ENCODE peak calls at places on chromosomes 2 and 18, in seven cellular contexts. O is right lobe of liver, R is dorsolateral prefrontal cortex, L is brain microvascular endothelial cell, I is HFFc6, E is ascending aorta, N is AG04449. U is an unnamed sample.

GRCh38 chr2:56191617-56192016 is 7.8 kb downstream of the CCDC85A start:
- DNase-seq in L (no peak), E (no peak), N (no peak), O (no peak), R (peak; percentile 53), I (peak; percentile 64), U (no peak)

GRCh38 chr2:25740810-25741381 is 67.5 kb upstream of the DTNB start:
- DNase-seq in N (peak; percentile 9), I (no peak), R (peak; percentile 51), O (no peak), E (no peak), L (peak; percentile 20), U (no peak)

GRCh38 chr2:207163815-207164747 is 1.7 kb downstream of the KLF7 start:
- DNase-seq in E (peak; percentile 45), R (peak; percentile 58), L (no peak), O (peak; percentile 68), N (no peak), I (peak; percentile 45), U (no peak)

GRCh38 chr2:102209474-102209873 is 22.7 kb downstream of the IL1RL2 start:
- DNase-seq in O (no peak), I (no peak), L (no peak), N (no peak), E (no peak), R (no peak), U (no peak)

GRCh38 chr2:193891021-193891420 is 1696.3 kb upstream of the TMEFF2 start:
- DNase-seq in L (no peak), I (no peak), N (no peak), E (no peak), O (no peak), R (no peak), U (no peak)

GRCh38 chr2:201407265-201407664 is 44.0 kb downstream of the TRAK2 start:
- DNase-seq in N (no peak), E (no peak), I (no peak), R (no peak), L (no peak), O (no peak), U (no peak)

GRCh38 chr2:159035790-159036411 is 67.5 kb downstream of the TANC1 start:
- DNase-seq in N (no peak), O (no peak), E (no peak), I (peak; percentile 47), R (peak; percentile 37), L (peak; percentile 41), U (no peak)

GRCh38 chr18:45519881-45520280 is 95.4 kb upstream of the SLC14A2 start:
- DNase-seq in R (no peak), I (no peak), L (peak; percentile 27), N (no peak), E (no peak), O (no peak), U (no peak)

GRCh38 chr2:240646900-240647502 is 21.7 kb downstream of the GPR35 start:
- DNase-seq in R (no peak), E (no peak), N (no peak), O (no peak), L (no peak), I (no peak), U (no peak)

GRCh38 chr18:9827856-9828793 is 57.6 kb upstream of the TXNDC2 start:
- DNase-seq in L (peak; percentile 99), N (peak; percentile 99), R (no peak), O (no peak), I (peak; percentile 98), E (no peak), U (peak; percentile 95)

GRCh38 chr2:211802611-211803010 is 736.0 kb downstream of the ERBB4 start:
- DNase-seq in N (no peak), L (no peak), O (no peak), E (no peak), R (peak; percentile 12), I (no peak), U (no peak)

GRCh38 chr2:40332096-40332826 is 119.6 kb downstream of the SLC8A1 start:
- DNase-seq in I (peak; percentile 14), E (no peak), L (peak; percentile 80), R (no peak), O (no peak), N (no peak), U (peak; percentile 44)

GRCh38 chr2:106356291-106356690 is 111.9 kb downstream of the RGPD3 start:
- DNase-seq in I (no peak), L (no peak), E (no peak), N (no peak), O (no peak), R (no peak), U (no peak)

GRCh38 chr2:172655091-172655837 is 80.4 kb upstream of the RAPGEF4 start:
- DNase-seq in I (peak; percentile 91), N (peak; percentile 59), R (no peak), L (peak; percentile 67), O (no peak), E (no peak), U (peak; percentile 72)

GRCh38 chr2:43068730-43069517 is 157.5 kb downstream of the ZFP36L2 start:
- DNase-seq in L (no peak), N (no peak), O (peak; percentile 45), I (no peak), E (no peak), R (no peak), U (no peak)

GRCh38 chr2:8465560-8465959 is 216.3 kb upstream of the ID2 start:
- DNase-seq in E (no peak), N (no peak), I (no peak), L (no peak), R (no peak), O (no peak), U (no peak)

GRCh38 chr2:147464737-147465437 is 379.9 kb upstream of the ACVR2A start:
- DNase-seq in O (no peak), I (no peak), N (no peak), E (no peak), L (no peak), R (no peak), U (no peak)

GRCh38 chr2:233112261-233113113 is 52.3 kb downstream of the INPP5D start:
- DNase-seq in N (no peak), L (no peak), E (no peak), I (no peak), R (no peak), O (no peak), U (no peak)

GRCh38 chr2:180352620-180353019 is 345.5 kb upstream of the CWC22 start:
- DNase-seq in N (no peak), L (no peak), I (no peak), E (no peak), O (no peak), R (no peak), U (no peak)

GRCh38 chr18:24368749-24369148 is 28.9 kb downstream of the OSBPL1A start:
- DNase-seq in O (no peak), N (no peak), E (no peak), L (no peak), I (no peak), R (no peak), U (no peak)

GRCh38 chr2:164993287-164994016 is 38.1 kb upstream of the SLC38A11 start:
- DNase-seq in R (no peak), L (no peak), N (no peak), I (no peak), E (no peak), O (no peak), U (no peak)
- TF ChIP-seq CTCF in R (no peak), L (no peak), N (no peak), I (no peak), E (no peak), O (no peak), U (no peak)

DNA sequence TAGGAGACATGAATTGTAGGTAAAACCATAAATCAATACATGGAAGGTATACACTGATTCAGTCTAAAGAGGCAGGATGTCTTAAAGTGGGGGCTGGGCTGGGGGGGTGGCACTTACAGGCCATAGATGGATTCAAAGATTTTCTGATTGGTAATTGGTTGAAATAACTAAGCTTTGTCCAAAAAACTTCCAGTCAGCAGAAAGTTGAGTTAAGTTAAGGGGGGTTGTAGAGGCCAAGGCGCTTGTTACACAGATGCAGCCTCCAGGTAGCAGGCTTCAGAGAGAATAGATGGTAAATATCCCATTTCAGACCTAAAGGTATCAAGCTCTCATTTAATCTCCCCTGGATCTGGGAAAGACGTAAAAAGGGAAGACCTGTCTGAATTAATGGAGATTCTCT is 233.6 kb upstream of the NRXN1 start:
- DNase-seq in R (no peak), E (no peak), I (no peak), O (no peak), L (no peak), N (no peak), U (no peak)
- TF ChIP-seq CTCF in R (no peak), E (no peak), I (no peak), O (no peak), L (no peak), N (no peak), U (no peak)

GRCh38 chr2:73089270-73090030 is 17.9 kb upstream of the SFXN5 start:
- DNase-seq in L (peak; percentile 99), O (no peak), E (peak; percentile 90), N (peak; percentile 98), R (no peak), I (peak; percentile 100), U (peak; percentile 98)

GRCh38 chr2:73088703-73089102 is 17.2 kb upstream of the SFXN5 start:
- DNase-seq in R (no peak), L (no peak), N (no peak), O (no peak), I (no peak), E (no peak), U (no peak)

GRCh38 chr2:73092146-73092783 is 20.5 kb downstream of the RAB11FIP5 start:
- DNase-seq in L (no peak), O (no peak), E (no peak), N (no peak), R (no peak), I (no peak), U (no peak)

GRCh38 chr2:73091696-73092095 is 20.2 kb upstream of the SFXN5 start:
- DNase-seq in O (no peak), I (no peak), R (no peak), E (no peak), N (no peak), L (no peak), U (no peak)

GRCh38 chr2:73091164-73091563 is 19.7 kb upstream of the SFXN5 start:
- DNase-seq in L (no peak), E (no peak), O (no peak), I (peak; percentile 58), R (no peak), N (no peak), U (no peak)
- TF ChIP-seq CTCF in L (no peak), E (no peak), O (no peak), I (no peak), R (no peak), N (no peak), U (no peak)

DNA sequence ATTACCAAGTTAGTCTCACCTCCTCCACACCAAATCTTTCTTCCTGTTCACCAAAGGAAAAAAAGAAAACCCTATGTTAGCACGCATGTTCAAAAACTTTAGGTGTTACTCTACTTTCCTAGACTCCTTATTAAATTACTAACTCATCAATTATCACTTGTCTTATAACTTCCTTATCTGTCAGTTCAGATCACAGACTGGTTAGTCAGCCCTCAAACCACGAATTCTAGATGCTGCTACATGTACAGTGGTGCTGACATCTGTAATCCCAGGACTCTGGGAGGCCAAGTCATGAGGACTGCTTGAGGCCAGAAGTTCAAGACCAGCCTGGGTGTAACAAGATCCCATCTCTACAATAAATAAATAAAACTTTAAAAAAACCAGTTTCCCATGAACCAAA is 3.5 kb downstream of the YWHAQ start:
- DNase-seq in R (no peak), N (no peak), E (no peak), O (no peak), I (no peak), L (no peak), U (no peak)
- TF ChIP-seq CTCF in R (no peak), N (no peak), E (no peak), O (no peak), I (no peak), L (no peak), U (no peak)

GRCh38 chr2:228697456-228697855 is 516.0 kb upstream of the SPHKAP start:
- DNase-seq in R (no peak), L (no peak), O (no peak), E (no peak), N (no peak), I (no peak), U (no peak)
- TF ChIP-seq CTCF in R (no peak), L (no peak), O (no peak), E (no peak), N (no peak), I (no peak), U (no peak)